ENCODE peak calls at places on chromosomes 4 and X, in six cellular contexts. F, U, D, H, A and M are unnamed samples.

GRCh38 chr4:132901224-132901623 is 247.9 kb upstream of the PCDH10 start:
- DNase-seq in F (no peak), U (no peak), D (no peak), H (no peak), A (no peak), M (no peak)

GRCh38 chr4:147336252-147336651 is 144.6 kb upstream of the EDNRA start:
- DNase-seq in F (no peak), U (no peak), D (no peak), H (no peak), A (no peak), M (no peak)

GRCh38 chrX:71140440-71140839 is 4.2 kb upstream of the NLGN3 start:
- DNase-seq in F (no peak), U (no peak), D (no peak), H (no peak), A (no peak), M (no peak)

GRCh38 chrX:538311-538710 is 92.3 kb upstream of the SHOX start:
- DNase-seq in F (no peak), U (no peak), D (no peak), H (no peak), A (no peak), M (no peak)

GRCh38 chr4:150006197-150006596 is 72.0 kb upstream of the DCLK2 start:
- DNase-seq in F (no peak), U (no peak), D (no peak), H (no peak), A (no peak), M (no peak)

GRCh38 chr4:147828361-147828760 is 96.5 kb downstream of the ARHGAP10 start:
- DNase-seq in F (no peak), U (no peak), D (no peak), H (no peak), A (no peak), M (no peak)

GRCh38 chr4:139214039-139214534 is 37.1 kb upstream of the ELF2 start:
- DNase-seq in F (no peak), U (peak; percentile 31), D (peak; percentile 41), H (no peak), A (peak; percentile 37), M (peak; percentile 59)

GRCh38 chrX:25523574-25523973 is 507.8 kb upstream of the ARX start:
- DNase-seq in F (no peak), U (no peak), D (peak; percentile 3), H (no peak), A (no peak), M (no peak)

GRCh38 chr4:74638001-74638400 is 156.3 kb downstream of the BTC start:
- DNase-seq in F (no peak), U (no peak), D (no peak), H (no peak), A (no peak), M (no peak)

GRCh38 chrX:46637937-46638336 is 64.4 kb downstream of the CHST7 start:
- DNase-seq in F (no peak), U (no peak), D (no peak), H (no peak), A (no peak), M (no peak)

GRCh38 chr4:3477750-3478430 is 14.8 kb downstream of the DOK7 start:
- DNase-seq in F (no peak), U (no peak), D (no peak), H (no peak), A (no peak), M (no peak)

GRCh38 chr4:72374156-72374555 is 194.9 kb downstream of the ADAMTS3 start:
- DNase-seq in F (no peak), U (no peak), D (no peak), H (no peak), A (no peak), M (no peak)

DNA sequence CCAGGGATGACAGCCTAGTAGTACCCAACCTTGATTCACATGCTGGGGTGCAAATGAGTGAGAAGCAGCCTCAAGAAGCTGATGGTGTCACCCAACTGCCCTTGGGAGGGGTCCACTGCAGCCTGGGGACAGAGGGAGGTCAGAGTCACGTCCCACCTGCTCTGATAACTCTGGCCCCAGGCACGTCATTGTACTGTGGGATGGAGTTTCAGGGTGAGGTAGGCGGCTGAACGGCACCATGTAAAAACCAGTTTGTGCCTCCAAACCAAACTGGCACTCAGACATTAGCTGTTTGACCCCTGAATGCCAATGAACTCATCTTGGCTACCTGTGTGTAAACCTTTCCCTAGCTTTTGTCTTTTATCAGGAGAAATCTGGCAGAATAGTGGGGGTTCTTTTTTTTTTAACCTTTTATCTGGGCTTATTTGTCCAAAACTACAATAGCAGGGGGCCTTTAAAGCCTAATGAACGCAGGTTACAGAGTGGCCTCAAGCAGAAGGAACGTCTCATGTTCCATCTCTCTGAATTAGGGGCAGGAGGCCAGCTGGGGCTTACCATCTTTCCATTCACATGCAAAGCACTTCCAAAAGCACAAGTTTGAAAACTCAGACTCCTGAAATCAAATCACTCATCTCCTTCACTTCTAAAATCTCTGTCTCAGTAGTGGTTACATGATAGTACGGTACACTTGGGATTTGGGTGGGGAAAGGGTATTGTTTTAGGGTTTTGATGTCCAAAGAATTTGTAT is 89.4 kb downstream of the IRF2 start:
- DNase-seq in F (no peak), U (no peak), D (no peak), H (no peak), A (no peak), M (no peak)
- H3K4me1 ChIP-seq in F (peaks cover 48% of the 10 kb centered on the region), U (peaks cover 45% of the 10 kb centered on the region), D (peaks cover 13% of the 10 kb centered on the region), H (peaks cover 47% of the 10 kb centered on the region), A (peaks cover 63% of the 10 kb centered on the region), M (peaks cover 49% of the 10 kb centered on the region)

DNA sequence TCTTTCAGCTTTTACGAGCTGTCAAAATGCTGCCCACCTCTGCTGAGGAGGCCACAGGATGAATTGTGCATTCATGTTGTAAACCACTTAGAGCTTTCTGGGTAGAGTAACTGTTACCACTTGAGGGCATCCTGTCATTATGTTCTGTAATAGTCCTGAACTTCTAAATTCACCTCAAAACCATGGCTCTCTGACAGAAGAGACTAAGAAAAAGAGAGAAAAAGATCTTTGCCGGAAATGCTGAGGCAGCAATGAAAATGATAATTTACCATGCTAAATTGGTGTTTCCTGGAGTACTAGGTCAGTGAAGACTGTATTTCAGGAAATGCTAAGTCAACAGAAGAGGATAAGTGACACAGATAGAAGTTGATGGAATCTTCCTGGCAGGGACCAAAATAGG is 942.3 kb upstream of the SLIT2 start:
- DNase-seq in F (no peak), U (no peak), D (no peak), H (no peak), A (no peak), M (no peak)
- TF ChIP-seq CTCF in F (no peak), U (no peak), D (peak; percentile 20), H (no peak), A (no peak), M (no peak)

GRCh38 chr4:103405415-103405814 is 207.3 kb upstream of the CENPE start:
- DNase-seq in F (no peak), U (no peak), D (no peak), H (no peak), A (no peak), M (no peak)

GRCh38 chr4:103415801-103416200 is 217.7 kb upstream of the CENPE start:
- DNase-seq in F (no peak), U (no peak), D (no peak), H (no peak), A (no peak), M (no peak)

GRCh38 chr4:103410401-103410800 is 212.3 kb upstream of the CENPE start:
- DNase-seq in F (no peak), U (no peak), D (no peak), H (no peak), A (no peak), M (no peak)
- H3K4me3 ChIP-seq in F (no peak overlapping the region), U (no peak overlapping the region), D (no peak overlapping the region), H (no peak overlapping the region), A (no peak overlapping the region), M (no peak overlapping the region)

GRCh38 chr4:118772149-118773081 is 63.5 kb downstream of the SEC24D start:
- DNase-seq in F (no peak), U (no peak), D (no peak), H (no peak), A (no peak), M (no peak)

GRCh38 chr4:118773082-118773792 is 62.7 kb downstream of the SEC24D start:
- DNase-seq in F (no peak), U (no peak), D (no peak), H (no peak), A (no peak), M (no peak)

GRCh38 chr4:118774989-118775388 is 60.9 kb downstream of the SEC24D start:
- DNase-seq in F (no peak), U (no peak), D (no peak), H (no peak), A (no peak), M (no peak)

GRCh38 chr4:118775405-118775804 is 60.5 kb downstream of the SEC24D start:
- DNase-seq in F (no peak), U (no peak), D (no peak), H (no peak), A (no peak), M (no peak)

GRCh38 chr4:118774321-118774720 is 61.6 kb downstream of the SEC24D start:
- DNase-seq in F (no peak), U (no peak), D (no peak), H (no peak), A (no peak), M (no peak)
- H3K4me1 ChIP-seq in F (peaks cover 60% of the 10 kb centered on the region), U (peaks cover 66% of the 10 kb centered on the region), D (no peaks in the 10 kb centered on the region), H (no peaks in the 10 kb centered on the region), A (peaks cover 12% of the 10 kb centered on the region), M (peaks cover 14% of the 10 kb centered on the region)